ENCODE peak calls at places on chromosomes 4 and X, in seven cellular contexts. Z is HCT116; X is right lobe of liver; L is testis; O is CD8-positive, alpha-beta memory T cell; Q is tibial artery; W is MM.1S. V is an unnamed sample. For H3K9me3 and H3K4me1, the result is how much of the 10 kb centered on the place peaks cover.

GRCh38 chrX:56853436-56853835 is 124.4 kb downstream of the NBDY start:
- DNase-seq in Q (no peak), W (no peak), O (no peak), X (no peak), L (no peak), Z (no peak), V (no peak)

GRCh38 chr4:54657194-54657555 is 582 bp upstream of the KIT start:
- DNase-seq in Q (no peak), X (no peak), W (no peak), Z (no peak), L (peak), O (no peak), V (no peak)

GRCh38 chr4:135408109-135408508 is 1206.5 kb upstream of the PABPC4L start:
- DNase-seq in W (no peak), O (no peak), Q (no peak), X (no peak), L (no peak), Z (no peak), V (no peak)

GRCh38 chr4:15749001-15749400 is 29.1 kb upstream of the CD38 start:
- DNase-seq in Z (no peak), L (no peak), Q (no peak), O (no peak), X (no peak), W (no peak), V (no peak)

GRCh38 chrX:88735835-88736234 is 11.2 kb upstream of the CPXCR1 start:
- DNase-seq in W (no peak), L (no peak), X (no peak), O (no peak), Q (no peak), Z (no peak), V (no peak)

GRCh38 chrX:98407526-98408049 is 1523.9 kb downstream of the RPA4 start:
- DNase-seq in Z (no peak), L (no peak), O (no peak), X (no peak), Q (no peak), W (no peak), V (no peak)

GRCh38 chrX:40094900-40095587 is 2.7 kb downstream of the BCOR start:
- DNase-seq in X (no peak), Z (no peak), L (no peak), W (no peak), O (no peak), Q (no peak), V (no peak)

GRCh38 chrX:150087612-150088011 is 149.3 kb upstream of the EOLA2 start:
- DNase-seq in W (no peak), Z (no peak), L (no peak), O (no peak), X (no peak), Q (no peak), V (no peak)

GRCh38 chr4:14837860-14838259 is 164.4 kb upstream of the CPEB2 start:
- DNase-seq in L (no peak), Q (no peak), Z (no peak), W (no peak), X (no peak), O (no peak), V (no peak)

GRCh38 chr4:17323619-17324400 is 188.1 kb downstream of the QDPR start:
- DNase-seq in Z (no peak), O (no peak), W (no peak), L (no peak), X (no peak), Q (no peak), V (no peak)

GRCh38 chrX:19017271-19017670 is 33.4 kb upstream of the PHKA2 start:
- DNase-seq in X (no peak), W (no peak), Q (no peak), O (no peak), Z (no peak), L (peak), V (no peak)

GRCh38 chr4:37812713-37813112 is 13.8 kb upstream of the PGM2 start:
- DNase-seq in W (no peak), Z (no peak), L (no peak), X (no peak), Q (no peak), O (no peak), V (no peak)

GRCh38 chr4:188218392-188218791 is 79.2 kb downstream of the TRIML1 start:
- DNase-seq in L (peak), O (no peak), W (no peak), Z (no peak), X (no peak), Q (no peak), V (no peak)
- H3K4me3 ChIP-seq in L (no peak), O (no peak), W (no peak), Z (no peak), X (no peak), Q (no peak), V (no peak)

DNA sequence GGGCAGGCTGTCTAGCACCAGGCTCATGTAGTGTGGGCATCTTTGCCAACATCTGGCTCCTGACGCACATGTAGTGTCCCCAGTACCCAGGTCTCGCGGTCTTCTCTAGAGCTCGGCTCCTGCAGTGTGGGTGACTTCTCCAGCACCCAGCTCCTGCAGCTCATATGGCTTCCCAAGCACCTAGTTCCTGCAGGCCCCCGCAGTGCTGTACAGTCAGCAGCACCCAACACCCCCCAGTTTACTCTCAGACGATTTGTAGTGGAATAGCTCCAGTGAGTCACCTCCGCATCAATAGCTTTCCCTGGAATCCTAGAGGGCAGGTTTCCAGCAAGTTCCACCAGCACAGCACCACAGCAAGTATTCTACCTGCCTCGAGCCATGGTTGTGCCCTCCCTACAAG is 30.9 kb downstream of the ZNF41 start:
- DNase-seq in W (no peak), X (no peak), Z (no peak), Q (no peak), O (no peak), L (no peak), V (no peak)
- H3K9me3 ChIP-seq in W (under half), X (under half), Z (under half), Q (under half), O (under half), L (under half), V (under half)

GRCh38 chr4:8380511-8381415 is 59.8 kb downstream of the ACOX3 start:
- DNase-seq in Q (no peak), Z (no peak), W (no peak), X (no peak), O (no peak), L (no peak), V (no peak)
- H3K4me1 ChIP-seq in Q (under half), Z (under half), W (under half), X (under half), O (under half), L (under half), V (under half)

DNA sequence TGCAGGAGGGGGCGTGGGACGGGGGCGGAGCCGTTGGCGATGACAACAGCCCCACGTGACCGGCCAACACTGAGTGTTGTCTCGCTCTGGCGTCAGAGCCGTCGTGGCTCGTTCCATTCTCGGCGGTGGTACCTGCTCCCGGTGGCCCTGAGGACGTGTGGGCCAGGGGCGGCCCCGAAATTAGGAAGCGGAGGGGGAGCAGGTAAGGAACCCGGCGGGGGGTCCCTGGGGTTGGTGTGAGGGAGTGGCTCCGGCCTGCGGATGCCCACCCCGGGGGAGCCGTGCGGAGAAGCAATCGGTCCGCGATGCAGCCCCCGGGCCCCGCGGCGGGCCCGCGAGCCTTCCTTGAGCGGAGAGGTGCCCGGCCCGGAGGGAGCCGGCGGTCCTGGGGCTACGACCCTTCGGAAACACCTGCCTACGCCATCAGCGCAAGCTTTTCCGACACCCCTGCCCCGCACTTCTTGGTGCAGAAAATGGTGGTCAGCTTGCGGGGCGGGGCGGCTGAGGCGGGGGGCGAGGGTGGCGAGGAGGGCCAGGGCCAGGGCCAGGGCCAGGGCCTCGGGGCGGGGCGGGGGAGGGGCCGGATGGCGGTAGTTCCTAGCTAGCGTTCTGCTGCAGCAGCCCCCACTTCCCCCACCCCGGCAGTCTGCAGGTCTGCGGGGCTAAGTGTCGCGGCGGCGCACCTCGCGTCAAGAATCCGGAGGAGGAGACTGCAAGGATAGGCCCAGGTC is at the start of gene BEX4:
- DNase-seq in L (peak), Q (peak), W (peak), O (peak), Z (peak), X (peak), V (peak)
- H3K4me3 ChIP-seq in L (peak), Q (peak), W (peak), O (peak), Z (peak), X (peak), V (peak)

GRCh38 chr4:592825-593520 is 16.9 kb upstream of the TMEM271 start:
- DNase-seq in Z (no peak), Q (no peak), L (no peak), O (no peak), X (no peak), W (no peak), V (no peak)

GRCh38 chr4:587671-588350 is 11.7 kb upstream of the TMEM271 start:
- DNase-seq in Q (no peak), W (no peak), L (no peak), Z (no peak), O (no peak), X (no peak), V (no peak)

GRCh38 chr4:588351-588849 is 12.3 kb upstream of the TMEM271 start:
- DNase-seq in Q (no peak), Z (no peak), L (peak), X (no peak), W (no peak), O (no peak), V (no peak)

GRCh38 chr4:590313-590841 is 14.3 kb upstream of the TMEM271 start:
- DNase-seq in X (no peak), W (no peak), Q (peak), Z (no peak), O (no peak), L (no peak), V (no peak)

DNA sequence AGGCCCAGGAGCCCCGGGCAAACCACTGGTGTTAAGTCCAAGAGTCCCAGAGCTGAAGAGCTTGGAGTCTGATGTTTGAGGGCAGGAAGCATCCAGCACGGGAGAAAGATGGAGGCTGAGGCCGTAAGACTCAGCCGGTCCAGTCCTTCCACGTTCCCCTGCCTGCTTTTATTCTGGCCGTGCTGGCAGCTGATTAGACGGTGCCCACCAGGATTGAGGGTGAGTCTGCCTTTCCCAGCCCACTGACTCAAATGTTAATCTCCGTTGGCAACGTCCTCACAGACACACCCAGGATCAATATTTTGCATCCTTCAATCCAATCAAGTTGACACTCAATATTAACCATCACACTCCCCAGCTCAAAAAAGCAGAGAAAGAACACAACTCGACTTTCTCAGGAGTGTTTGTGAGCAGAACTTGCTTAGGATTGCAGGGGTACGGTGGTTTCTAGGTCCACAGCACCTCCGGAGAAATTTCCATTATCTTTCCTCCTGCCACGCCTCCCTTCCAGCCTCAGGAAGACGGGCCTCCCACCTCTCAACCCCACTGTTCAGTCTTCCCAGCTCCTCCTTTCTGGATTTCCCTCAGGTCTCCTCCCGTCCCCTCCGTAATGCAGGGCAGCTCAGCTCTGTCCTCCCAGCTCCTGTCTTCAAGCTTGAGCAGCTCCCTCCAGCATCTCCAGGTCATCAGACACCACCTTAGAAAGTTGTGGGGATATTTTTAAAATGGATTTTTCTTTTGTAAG is 13.3 kb upstream of the TMEM271 start:
- DNase-seq in X (peak), Z (no peak), W (no peak), L (no peak), O (no peak), Q (no peak), V (no peak)
- H3K9me3 ChIP-seq in X (under half), Z (under half), W (under half), L (under half), O (under half), Q (under half), V (under half)

DNA sequence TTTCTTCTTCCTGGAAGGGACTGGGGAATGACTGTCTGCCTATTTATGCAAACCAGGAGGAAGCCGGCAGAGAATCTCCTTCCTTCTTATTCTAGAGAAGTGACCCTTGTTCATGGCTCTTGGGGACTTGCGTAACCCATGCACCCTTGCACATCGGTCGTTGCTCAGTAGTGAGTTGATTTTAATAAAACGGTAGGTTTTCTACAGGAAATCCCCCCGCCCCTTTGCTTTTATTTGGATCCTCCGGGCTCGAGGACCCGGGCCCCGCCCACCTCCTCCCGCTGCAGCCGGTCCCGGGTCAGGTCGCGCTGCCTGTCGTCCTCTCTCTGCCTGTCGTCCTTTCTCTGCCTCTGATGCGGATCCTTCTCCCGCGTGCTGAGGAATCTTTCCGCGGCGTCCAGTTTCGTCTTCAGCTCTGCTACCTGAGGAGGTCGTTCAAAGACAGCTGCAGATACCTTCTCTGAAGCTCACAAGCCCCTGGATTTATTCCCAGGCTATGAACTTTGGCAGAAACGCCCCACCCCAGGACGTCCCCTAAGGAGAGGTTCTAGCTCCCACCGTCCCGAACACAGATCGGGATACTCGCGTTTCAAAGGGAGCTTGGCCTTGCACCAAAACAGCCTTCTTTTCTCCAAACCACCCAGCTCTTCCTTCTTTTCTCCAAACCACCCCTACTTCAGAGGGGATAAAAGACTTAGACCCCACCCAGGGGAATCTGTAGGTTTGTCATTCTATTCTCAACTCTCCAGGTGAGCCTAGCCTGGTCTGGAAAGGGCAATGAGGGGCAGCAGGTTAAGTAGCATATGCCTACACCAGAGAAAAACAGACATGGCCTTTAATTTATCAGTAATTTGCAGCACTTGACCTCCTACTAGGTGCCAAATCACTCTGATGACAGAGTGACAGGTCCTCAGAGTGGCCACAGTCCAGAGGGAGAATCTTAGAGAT is 7.0 kb downstream of the TNIP3 start:
- DNase-seq in Q (no peak), O (peak), Z (no peak), W (no peak), X (no peak), L (peak), V (peak)
- H3K4me1 ChIP-seq in Q (under half), O (half or more), Z (under half), W (under half), X (under half), L (under half), V (under half)

V was measured in upper lobe of right lung.